ENCODE peak calls at places on chromosomes 4 and X, in ten cellular contexts. A is OCI-LY7; F is stomach; S is aorta; Z is CD4-positive, CD25-positive, alpha-beta regulatory T cell; O is fibroblast of lung; X is heart right ventricle; B is breast epithelium; P is suprapubic skin; V is mammary epithelial cell. I is an unnamed sample. For H3K9me3 and H3K4me1, the result is how much of the 10 kb centered on the place peaks cover.

GRCh38 chr4:165766976-165767375 is 106.1 kb upstream of the TLL1 start:
- DNase-seq in A (no peak), F (no peak), S (no peak), Z (no peak), O (no peak), X (no peak), B (no peak), P (no peak), V (no peak), I (no peak)

GRCh38 chr4:172042714-172043114 is 229.5 kb downstream of the GALNTL6 start:
- DNase-seq in A (no peak), F (no peak), S (no peak), Z (no peak), O (peak), X (no peak), B (no peak), P (no peak), V (peak), I (no peak)

GRCh38 chr4:108454227-108454626 is 166.1 kb upstream of the RPL34 start:
- DNase-seq in A (no peak), F (no peak), S (no peak), Z (no peak), O (peak), X (no peak), B (no peak), P (no peak), V (no peak), I (no peak)

GRCh38 chrX:132631579-132632232 is 142.9 kb upstream of the MBNL3 start:
- DNase-seq in A (peak), F (no peak), S (no peak), Z (peak), O (peak), X (no peak), B (no peak), P (no peak), V (peak), I (no peak)

GRCh38 chrX:102599950-102600579 is 750 bp downstream of the ARMCX5 start:
- DNase-seq in A (no peak), F (no peak), S (no peak), Z (no peak), O (peak), X (no peak), B (no peak), P (no peak), V (peak), I (no peak)

GRCh38 chr4:87973283-87974169 is 2.0 kb upstream of the SPP1 start:
- DNase-seq in A (peak), F (peak), S (peak), Z (peak), O (peak), X (peak), B (peak), P (no peak), V (peak), I (peak)

GRCh38 chr4:119587796-119588195 is 40.8 kb downstream of the PDE5A start:
- DNase-seq in A (no peak), F (no peak), S (no peak), Z (no peak), O (peak), X (no peak), B (no peak), P (no peak), V (no peak), I (no peak)

GRCh38 chrX:41475166-41475565 is 28.0 kb downstream of the NYX start:
- DNase-seq in A (no peak), F (no peak), S (no peak), Z (no peak), O (no peak), X (no peak), B (no peak), P (no peak), V (no peak), I (no peak)

GRCh38 chrX:20412871-20413486 is 146.3 kb upstream of the RPS6KA3 start:
- DNase-seq in A (peak), F (peak), S (peak), Z (peak), O (no peak), X (peak), B (no peak), P (no peak), V (no peak), I (no peak)

GRCh38 chr4:140944539-140944938 is 188.4 kb upstream of the TBC1D9 start:
- DNase-seq in A (no peak), F (no peak), S (no peak), Z (no peak), O (peak), X (no peak), B (no peak), P (no peak), V (no peak), I (no peak)

GRCh38 chrX:23902419-23902818 is 5.3 kb downstream of the APOO start:
- DNase-seq in A (peak), F (no peak), S (no peak), Z (peak), O (peak), X (no peak), B (no peak), P (no peak), V (peak), I (no peak)

GRCh38 chr4:39353478-39354177 is 12.5 kb downstream of the RFC1 start:
- DNase-seq in A (peak), F (no peak), S (no peak), Z (peak), O (peak), X (no peak), B (no peak), P (no peak), V (peak), I (no peak)

GRCh38 chr4:26094076-26094475 is 180.1 kb downstream of the SMIM20 start:
- DNase-seq in A (no peak), F (no peak), S (no peak), Z (no peak), O (no peak), X (no peak), B (no peak), P (no peak), V (no peak), I (no peak)

GRCh38 chrX:24259544-24260240 is 54.2 kb downstream of the SUPT20HL2 start:
- DNase-seq in A (peak), F (no peak), S (no peak), Z (no peak), O (peak), X (no peak), B (no peak), P (no peak), V (peak), I (peak)

GRCh38 chrX:49884290-49884862 is 5.1 kb downstream of the USP27X start:
- DNase-seq in A (peak), F (peak), S (peak), Z (peak), O (peak), X (peak), B (no peak), P (no peak), V (peak), I (peak)

GRCh38 chr4:53497446-53498069 is 93.7 kb downstream of the LNX1 start:
- DNase-seq in A (no peak), F (no peak), S (peak), Z (no peak), O (peak), X (peak), B (peak), P (no peak), V (no peak), I (no peak)

GRCh38 chr4:78880874-78881492 is 58.3 kb downstream of the PAQR3 start:
- DNase-seq in A (peak), F (no peak), S (no peak), Z (no peak), O (no peak), X (no peak), B (no peak), P (no peak), V (no peak), I (no peak)

GRCh38 chr4:86934772-86935498 is at the start of gene AFF1:
- DNase-seq in A (peak), F (peak), S (peak), Z (peak), O (peak), X (peak), B (peak), P (peak), V (peak), I (peak)

GRCh38 chr4:140095694-140096482 is 58.1 kb downstream of the MAML3 start:
- DNase-seq in A (peak), F (no peak), S (peak), Z (peak), O (peak), X (peak), B (no peak), P (no peak), V (peak), I (no peak)

GRCh38 chr4:18292411-18292810 is 270.9 kb upstream of the LCORL start:
- DNase-seq in A (no peak), F (no peak), S (no peak), Z (no peak), O (no peak), X (no peak), B (no peak), P (no peak), V (no peak), I (no peak)

GRCh38 chr4:139416073-139416673 is 37.7 kb upstream of the RAB33B start:
- DNase-seq in A (peak), F (no peak), S (no peak), Z (peak), O (peak), X (no peak), B (no peak), P (no peak), V (no peak), I (peak)

GRCh38 chr4:1082215-1083182 is 30.9 kb downstream of the RNF212 start:
- DNase-seq in A (no peak), F (peak), S (peak), Z (no peak), O (peak), X (peak), B (peak), P (peak), V (peak), I (no peak)

GRCh38 chr4:64940698-64941097 is 531.4 kb upstream of the TECRL start:
- DNase-seq in A (no peak), F (no peak), S (no peak), Z (no peak), O (peak), X (no peak), B (no peak), P (no peak), V (peak), I (no peak)

GRCh38 chr4:87982446-87982845 is 6.9 kb downstream of the SPP1 start:
- DNase-seq in A (no peak), F (no peak), S (no peak), Z (no peak), O (peak), X (no peak), B (no peak), P (no peak), V (no peak), I (no peak)

GRCh38 chr4:145679991-145680455 is at the start of gene C4orf51:
- DNase-seq in A (no peak), F (no peak), S (no peak), Z (no peak), O (peak), X (no peak), B (no peak), P (no peak), V (peak), I (no peak)

GRCh38 chr4:186266699-186267467 is 894 bp downstream of the F11 start:
- DNase-seq in A (no peak), F (no peak), S (no peak), Z (no peak), O (peak), X (no peak), B (no peak), P (no peak), V (no peak), I (no peak)

GRCh38 chr4:54902261-54902660 is 223.1 kb downstream of the KDR start:
- DNase-seq in A (no peak), F (no peak), S (no peak), Z (no peak), O (peak), X (no peak), B (peak), P (no peak), V (peak), I (no peak)

GRCh38 chr4:82865592-82865991 is 25.4 kb downstream of the SEC31A start:
- DNase-seq in A (no peak), F (no peak), S (no peak), Z (peak), O (peak), X (no peak), B (no peak), P (no peak), V (peak), I (no peak)

GRCh38 chr4:153539058-153539826 is 73.1 kb downstream of the TMEM131L start:
- DNase-seq in A (no peak), F (no peak), S (no peak), Z (no peak), O (no peak), X (no peak), B (no peak), P (no peak), V (no peak), I (no peak)

GRCh38 chr4:15805583-15806517 is 27.7 kb downstream of the CD38 start:
- DNase-seq in A (peak), F (peak), S (no peak), Z (peak), O (peak), X (no peak), B (no peak), P (no peak), V (peak), I (no peak)

GRCh38 chrX:13090261-13091110 is 46.1 kb upstream of the FAM9C start:
- DNase-seq in A (peak), F (no peak), S (no peak), Z (no peak), O (no peak), X (no peak), B (no peak), P (no peak), V (no peak), I (no peak)

GRCh38 chrX:3465017-3465416 is 118.6 kb upstream of the MXRA5 start:
- DNase-seq in A (no peak), F (no peak), S (no peak), Z (no peak), O (no peak), X (no peak), B (no peak), P (no peak), V (no peak), I (no peak)

GRCh38 chrX:9312922-9313867 is 151.7 kb upstream of the TBL1X start:
- DNase-seq in A (peak), F (peak), S (peak), Z (peak), O (no peak), X (peak), B (no peak), P (no peak), V (no peak), I (peak)

GRCh38 chr4:25190407-25190806 is 30.2 kb upstream of the SEPSECS start:
- DNase-seq in A (no peak), F (no peak), S (no peak), Z (no peak), O (no peak), X (no peak), B (no peak), P (no peak), V (no peak), I (no peak)

GRCh38 chr4:71026086-71026485 is 32.6 kb downstream of the DCK start:
- DNase-seq in A (no peak), F (no peak), S (no peak), Z (no peak), O (peak), X (no peak), B (no peak), P (no peak), V (peak), I (no peak)

GRCh38 chr4:109754093-109754857 is 24.4 kb upstream of the PLA2G12A start:
- DNase-seq in A (no peak), F (no peak), S (no peak), Z (peak), O (no peak), X (no peak), B (no peak), P (no peak), V (no peak), I (no peak)

GRCh38 chr4:95319169-95319568 is 229.6 kb downstream of the UNC5C start:
- DNase-seq in A (no peak), F (no peak), S (no peak), Z (no peak), O (no peak), X (no peak), B (no peak), P (no peak), V (no peak), I (no peak)

GRCh38 chr4:95314573-95314972 is 234.2 kb downstream of the UNC5C start:
- DNase-seq in A (no peak), F (no peak), S (no peak), Z (no peak), O (no peak), X (no peak), B (no peak), P (no peak), V (no peak), I (no peak)

GRCh38 chr4:95318483-95318882 is 230.3 kb downstream of the UNC5C start:
- DNase-seq in A (no peak), F (no peak), S (no peak), Z (no peak), O (no peak), X (no peak), B (no peak), P (no peak), V (peak), I (no peak)

GRCh38 chr4:95318044-95318443 is 230.7 kb downstream of the UNC5C start:
- DNase-seq in A (no peak), F (no peak), S (no peak), Z (no peak), O (no peak), X (no peak), B (no peak), P (no peak), V (no peak), I (no peak)

GRCh38 chr4:95317124-95317820 is 231.5 kb downstream of the UNC5C start:
- DNase-seq in A (no peak), F (no peak), S (no peak), Z (no peak), O (no peak), X (no peak), B (no peak), P (no peak), V (no peak), I (no peak)
- H3K9me3 ChIP-seq in A (under half), F (under half), S (under half), Z (under half), O (under half), X (under half), B (under half), P (under half), V (under half), I (under half)

GRCh38 chr4:4781936-4782754 is 77.3 kb upstream of the MSX1 start:
- DNase-seq in A (no peak), F (no peak), S (no peak), Z (no peak), O (peak), X (no peak), B (no peak), P (no peak), V (no peak), I (no peak)
- H3K4me3 ChIP-seq in A (no peak), F (no peak), S (no peak), Z (no peak), O (no peak), X (no peak), B (no peak), P (no peak), V (no peak), I (no peak)

GRCh38 chr4:2365913-2366210 is 52.6 kb downstream of the ZFYVE28 start:
- DNase-seq in A (no peak), F (no peak), S (peak), Z (no peak), O (no peak), X (no peak), B (no peak), P (no peak), V (no peak), I (no peak)
- H3K4me1 ChIP-seq in A (under half), F (under half), S (under half), Z (under half), O (under half), X (under half), B (under half), P (under half), V (under half), I (under half)

DNA sequence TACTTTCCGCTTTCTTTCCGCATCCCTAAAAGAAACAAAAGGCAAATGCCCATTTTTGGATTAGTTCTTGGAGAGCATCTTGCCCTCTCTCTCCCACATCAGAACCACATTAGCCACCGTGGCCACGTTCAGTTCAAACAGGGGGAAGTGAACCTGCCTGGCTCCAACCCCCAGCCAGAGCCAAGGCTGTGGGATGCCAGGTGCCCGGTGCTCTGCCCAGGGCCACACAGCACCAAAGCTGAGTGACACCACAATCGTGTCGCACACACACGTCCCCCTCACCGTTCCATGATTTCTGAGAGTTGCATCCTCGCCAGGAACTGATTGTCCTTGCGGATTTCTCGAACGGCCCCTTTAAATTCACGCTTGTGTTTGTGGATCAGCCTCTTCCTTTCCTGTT is 24.3 kb downstream of the NOP14 start:
- DNase-seq in A (no peak), F (no peak), S (no peak), Z (no peak), O (no peak), X (no peak), B (no peak), P (peak), V (no peak), I (no peak)
- H3K9me3 ChIP-seq in A (under half), F (under half), S (under half), Z (under half), O (under half), X (under half), B (under half), P (under half), V (under half), I (under half)

GRCh38 chrX:45749375-45749774 is 548.7 kb upstream of the DIPK2B start:
- DNase-seq in A (no peak), F (no peak), S (no peak), Z (no peak), O (no peak), X (no peak), B (no peak), P (no peak), V (no peak), I (no peak)
- H3K4me3 ChIP-seq in A (no peak), F (no peak), S (no peak), Z (no peak), O (no peak), X (peak), B (no peak), P (no peak), V (no peak), I (no peak)

DNA sequence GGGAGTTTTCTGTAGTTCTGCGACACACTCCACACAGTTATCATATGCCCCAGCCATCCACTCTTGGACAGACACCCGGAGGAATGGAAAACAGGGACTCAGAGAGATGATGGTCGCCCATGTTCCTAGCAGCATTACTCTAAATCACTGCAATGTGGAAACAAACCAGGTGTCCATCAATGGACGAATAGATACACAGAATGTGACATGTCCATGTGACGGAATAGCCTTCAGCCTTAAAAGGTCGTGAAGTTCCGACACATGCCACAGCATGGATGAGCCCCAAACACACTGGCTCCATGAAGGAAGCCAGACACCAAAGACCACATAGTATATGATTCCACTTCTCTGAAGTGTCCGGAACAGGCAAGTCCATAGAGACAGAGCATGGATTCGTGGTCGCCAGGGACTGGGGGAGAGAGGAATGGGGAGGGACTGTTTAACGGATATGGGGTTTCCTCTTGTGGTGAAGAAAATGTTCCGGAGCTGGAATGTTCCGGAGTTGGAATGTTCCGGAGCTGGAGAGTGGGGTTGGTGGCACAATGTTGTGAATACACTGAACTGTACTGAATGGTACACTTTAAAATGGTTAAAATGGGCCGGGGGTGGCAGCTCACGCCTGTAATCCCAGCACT is 28.7 kb upstream of the AFAP1 start:
- DNase-seq in A (no peak), F (no peak), S (peak), Z (no peak), O (no peak), X (no peak), B (no peak), P (no peak), V (no peak), I (no peak)
- H3K4me1 ChIP-seq in A (under half), F (under half), S (under half), Z (under half), O (under half), X (under half), B (under half), P (half or more), V (under half), I (half or more)

DNA sequence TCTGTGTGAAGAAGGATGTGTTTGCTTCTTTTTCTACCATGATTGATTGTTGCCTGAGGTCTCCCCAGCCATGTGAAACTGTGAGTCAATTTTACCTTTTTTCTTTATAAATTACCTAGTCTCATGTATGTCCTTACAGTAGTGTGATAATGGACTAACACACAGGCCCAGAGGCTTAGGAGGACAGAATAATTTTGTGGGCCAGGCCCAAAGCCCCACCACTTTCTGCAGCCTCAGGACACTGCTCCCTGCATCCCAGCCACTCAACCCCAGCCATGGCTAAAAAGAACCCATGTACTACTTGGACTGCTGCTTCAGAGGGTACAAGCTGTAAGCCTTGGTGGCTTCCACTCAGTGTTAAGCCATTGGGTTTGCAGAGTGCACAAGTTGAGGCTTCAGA is 512.7 kb upstream of the CT83 start:
- DNase-seq in A (no peak), F (no peak), S (no peak), Z (no peak), O (no peak), X (no peak), B (no peak), P (no peak), V (no peak), I (no peak)
- H3K9me3 ChIP-seq in A (under half), F (under half), S (under half), Z (under half), O (under half), X (under half), B (under half), P (under half), V (under half), I (under half)

I was measured in Caco-2.